ENCODE peak calls at places on chromosome 1, in nine cellular contexts. P is mucosa of descending colon, X is IMR-90, A is MM.1S, R is tibial artery, L is astrocyte, K is left ventricle myocardium inferior, W is mammary epithelial cell, F is BJ. V is an unnamed sample.

GRCh38 chr1:93681095-93681548 is 515 bp downstream of the BCAR3 start:
- DNase-seq in A (no peak), K (no peak), F (no peak), L (no peak), R (no peak), X (peak), P (peak), W (no peak), V (no peak)

GRCh38 chr1:58545591-58546519 is 671 bp downstream of the OMA1 start:
- DNase-seq in P (peak), L (peak), K (peak), X (peak), W (peak), F (peak), R (peak), A (peak), V (no peak)

GRCh38 chr1:179077396-179077795 is 4.5 kb upstream of the TOR3A start:
- DNase-seq in P (no peak), W (no peak), X (peak), F (no peak), R (no peak), A (no peak), K (no peak), L (peak), V (no peak)

GRCh38 chr1:96808186-96808585 is 86.6 kb downstream of the PTBP2 start:
- DNase-seq in X (no peak), R (no peak), F (no peak), P (no peak), K (no peak), A (no peak), L (peak), W (no peak), V (no peak)

GRCh38 chr1:52665173-52666020 is 32.4 kb downstream of the SHISAL2A start:
- DNase-seq in X (no peak), A (no peak), K (no peak), F (no peak), R (no peak), P (no peak), W (peak), L (no peak), V (no peak)

GRCh38 chr1:2283371-2283990 is 55.4 kb downstream of the SKI start:
- DNase-seq in W (no peak), R (no peak), L (no peak), P (peak), X (no peak), K (no peak), F (no peak), A (no peak), V (no peak)

GRCh38 chr1:109621402-109622101 is 1.9 kb downstream of the AMPD2 start:
- DNase-seq in K (no peak), R (no peak), L (no peak), P (no peak), X (no peak), W (no peak), F (no peak), A (no peak), V (no peak)

GRCh38 chr1:54624466-54625464 is 1.4 kb upstream of the FAM151A start:
- DNase-seq in P (peak), K (no peak), W (no peak), L (no peak), F (no peak), R (no peak), X (no peak), A (no peak), V (no peak)

GRCh38 chr1:119816407-119816806 is 5.1 kb upstream of the REG4 start:
- DNase-seq in W (peak), F (no peak), X (peak), K (no peak), P (no peak), L (peak), R (no peak), A (no peak), V (peak)

GRCh38 chr1:201614262-201615015 is 75.5 kb downstream of the NAV1 start:
- DNase-seq in K (peak), F (no peak), W (no peak), P (no peak), X (peak), A (no peak), R (no peak), L (no peak), V (no peak)
- TF ChIP-seq CTCF in K (no peak), F (no peak), W (no peak), P (no peak), X (no peak), A (no peak), R (no peak), L (no peak), V (no peak)

GRCh38 chr1:172391972-172392371 is 28.5 kb upstream of the C1orf105 start:
- DNase-seq in A (no peak), R (no peak), F (no peak), L (no peak), K (no peak), X (no peak), P (no peak), W (no peak), V (no peak)
- H3K4me3 ChIP-seq in A (no peak), R (no peak), F (no peak), L (no peak), K (no peak), X (no peak), P (no peak), W (no peak), V (no peak)

GRCh38 chr1:25804964-25805862 is 5.2 kb downstream of the SELENON start:
- DNase-seq in P (peak), F (no peak), L (no peak), K (no peak), W (no peak), X (no peak), R (no peak), A (no peak), V (no peak)

GRCh38 chr1:25803368-25803767 is 3.4 kb downstream of the SELENON start:
- DNase-seq in L (no peak), X (no peak), R (no peak), F (no peak), A (no peak), P (no peak), W (no peak), K (no peak), V (no peak)

GRCh38 chr1:25805863-25806225 is 5.9 kb downstream of the SELENON start:
- DNase-seq in W (no peak), L (peak), K (peak), F (no peak), X (no peak), R (peak), A (no peak), P (no peak), V (no peak)

GRCh38 chr1:25802915-25803314 is 2.9 kb downstream of the SELENON start:
- DNase-seq in P (no peak), A (peak), K (no peak), X (no peak), L (no peak), W (no peak), R (no peak), F (no peak), V (no peak)

GRCh38 chr1:25804244-25804963 is 4.4 kb downstream of the SELENON start:
- DNase-seq in L (peak), F (no peak), A (no peak), R (no peak), W (no peak), P (peak), X (no peak), K (peak), V (no peak)
- TF ChIP-seq CTCF in L (no peak), F (no peak), A (no peak), R (no peak), W (no peak), P (no peak), X (no peak), K (no peak), V (no peak)

GRCh38 chr1:108077991-108078390 is 113.0 kb upstream of the VAV3 start:
- DNase-seq in A (no peak), W (no peak), L (no peak), X (no peak), R (no peak), K (no peak), F (no peak), P (no peak), V (no peak)
- H3K4me3 ChIP-seq in A (no peak), W (no peak), L (no peak), X (no peak), R (no peak), K (no peak), F (no peak), P (no peak), V (no peak)

DNA sequence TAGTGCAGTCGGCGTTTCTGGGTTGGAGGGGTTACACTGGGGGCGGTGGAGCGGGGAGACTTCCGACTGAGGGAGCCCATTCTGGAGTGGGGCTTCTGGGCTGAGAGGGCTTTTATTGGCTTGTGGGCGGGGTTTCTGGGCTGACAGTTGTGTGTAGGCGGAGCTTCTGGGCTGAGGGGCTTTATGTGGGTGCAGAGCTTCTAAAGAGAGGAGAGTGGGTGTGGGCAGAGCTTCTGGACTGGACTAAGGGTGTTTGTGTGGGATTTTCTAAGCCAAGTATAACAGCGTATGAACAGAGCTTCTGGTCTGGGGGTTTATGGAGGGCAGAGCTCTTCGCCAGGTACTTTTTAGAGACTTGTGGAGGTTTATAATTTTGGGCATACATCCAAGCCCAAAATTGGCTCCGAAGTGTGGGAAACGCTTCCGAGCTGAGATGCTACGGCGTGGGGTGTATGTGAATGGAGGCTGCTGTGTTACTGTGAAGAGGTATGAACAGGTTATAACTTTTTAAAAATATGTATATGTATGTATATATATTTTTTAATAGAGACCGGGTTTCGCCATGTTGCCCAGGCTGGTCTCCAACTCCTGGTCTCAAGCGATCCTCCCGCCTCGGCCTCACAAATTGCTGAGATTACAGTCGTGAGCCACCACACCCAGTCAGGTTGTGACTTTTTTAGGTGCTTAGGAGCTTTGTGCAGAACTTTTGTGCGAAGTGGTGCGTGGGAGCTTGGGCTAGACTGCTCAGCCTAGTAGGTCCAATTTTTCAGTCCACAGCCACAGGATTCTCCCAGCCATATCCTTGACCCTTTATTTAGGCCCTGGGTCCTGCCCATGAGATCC is 869 bp downstream of the TMEM39B start:
- DNase-seq in L (no peak), F (no peak), X (no peak), P (no peak), K (no peak), A (no peak), R (no peak), W (no peak), V (no peak)
- TF ChIP-seq CTCF in L (no peak), F (peak), X (no peak), P (no peak), K (peak), A (no peak), R (no peak), W (no peak), V (peak)

V was measured in kidney epithelial cell.